ENCODE peak calls at places on chromosome 17, in eight cellular contexts. E is cardiac muscle cell, D is suprapubic skin, Y is uterus, U is fibroblast of lung, R is mesendoderm, G is upper lobe of right lung, I is adrenal gland. F is an unnamed sample.

GRCh38 chr17:79842656-79843474 is 3.6 kb upstream of the CBX4 start:
- DNase-seq in E (peak; percentile 14), I (peak; percentile 28), U (peak; percentile 22), G (no peak), D (no peak), R (no peak), Y (no peak), F (no peak)

GRCh38 chr17:35731239-35731931 is at the start of gene RASL10B:
- DNase-seq in E (peak; percentile 62), D (no peak), G (peak; percentile 82), Y (peak; percentile 55), U (peak; percentile 39), R (peak; percentile 82), I (peak; percentile 56), F (peak; percentile 69)

GRCh38 chr17:63181856-63182255 is 215.8 kb downstream of the TANC2 start:
- DNase-seq in Y (no peak), R (no peak), D (no peak), E (no peak), I (no peak), G (no peak), U (no peak), F (no peak)

GRCh38 chr17:27975146-27976011 is 67.1 kb upstream of the NLK start:
- DNase-seq in I (no peak), R (no peak), D (no peak), Y (no peak), E (peak; percentile 23), G (no peak), U (no peak), F (no peak)

GRCh38 chr17:71361691-71362450 is 758.9 kb upstream of the SOX9 start:
- DNase-seq in U (peak; percentile 77), D (no peak), R (no peak), G (no peak), Y (no peak), E (peak; percentile 49), I (no peak), F (no peak)

GRCh38 chr17:67830440-67830839 is 5.1 kb downstream of the BPTF start:
- DNase-seq in U (no peak), G (no peak), D (no peak), I (no peak), Y (no peak), E (peak; percentile 45), R (peak; percentile 64), F (no peak)

GRCh38 chr17:71063127-71063526 is 893.8 kb downstream of the KCNJ2 start:
- DNase-seq in Y (no peak), R (no peak), D (no peak), I (no peak), G (no peak), E (no peak), U (no peak), F (no peak)

GRCh38 chr17:48960834-48961515 is 7.4 kb downstream of the GIP start:
- DNase-seq in E (no peak), U (no peak), I (no peak), G (no peak), Y (no peak), R (peak; percentile 46), D (no peak), F (no peak)

GRCh38 chr17:81339502-81340296 is 44.6 kb upstream of the SLC38A10 start:
- DNase-seq in G (peak; percentile 78), E (no peak), Y (no peak), D (no peak), R (peak; percentile 79), U (no peak), I (peak; percentile 40), F (peak; percentile 81)

GRCh38 chr17:39954876-39955275 is 7.9 kb upstream of the GSDMA start:
- DNase-seq in U (no peak), Y (no peak), R (peak; percentile 56), E (no peak), G (no peak), D (no peak), I (no peak), F (no peak)

GRCh38 chr17:43599046-43599395 is 52.9 kb upstream of the ETV4 start:
- DNase-seq in R (peak; percentile 26), I (no peak), Y (no peak), D (no peak), E (no peak), U (no peak), G (no peak), F (no peak)

GRCh38 chr17:71926746-71927398 is 193.9 kb upstream of the SOX9 start:
- DNase-seq in E (no peak), U (peak; percentile 58), I (no peak), Y (no peak), R (no peak), D (no peak), G (no peak), F (no peak)

GRCh38 chr17:14434506-14434905 is 133.6 kb downstream of the HS3ST3B1 start:
- DNase-seq in Y (no peak), D (no peak), U (no peak), G (no peak), R (no peak), E (no peak), I (no peak), F (no peak)

GRCh38 chr17:4534928-4535666 is 20.1 kb downstream of the MYBBP1A start:
- DNase-seq in Y (no peak), R (no peak), D (no peak), E (no peak), I (no peak), U (no peak), G (no peak), F (peak; percentile 32)

GRCh38 chr17:10033982-10034381 is 128.9 kb upstream of the RCVRN start:
- DNase-seq in E (peak; percentile 46), U (peak; percentile 60), R (no peak), Y (no peak), I (no peak), D (no peak), G (no peak), F (no peak)

GRCh38 chr17:75878174-75878998 is at the start of gene TRIM47:
- DNase-seq in G (peak; percentile 82), I (peak; percentile 62), E (peak; percentile 89), R (peak; percentile 77), Y (peak; percentile 81), D (no peak), U (peak; percentile 65), F (peak; percentile 87)
- H3K4me1 ChIP-seq in G (peaks cover 38% of the 10 kb centered on the region), I (peaks cover 16% of the 10 kb centered on the region), E (peaks cover 3% of the 10 kb centered on the region), R (no peaks in the 10 kb centered on the region), Y (peaks cover 34% of the 10 kb centered on the region), D (peaks cover 76% of the 10 kb centered on the region), U (peaks cover 18% of the 10 kb centered on the region), F (peaks cover 6% of the 10 kb centered on the region)

DNA sequence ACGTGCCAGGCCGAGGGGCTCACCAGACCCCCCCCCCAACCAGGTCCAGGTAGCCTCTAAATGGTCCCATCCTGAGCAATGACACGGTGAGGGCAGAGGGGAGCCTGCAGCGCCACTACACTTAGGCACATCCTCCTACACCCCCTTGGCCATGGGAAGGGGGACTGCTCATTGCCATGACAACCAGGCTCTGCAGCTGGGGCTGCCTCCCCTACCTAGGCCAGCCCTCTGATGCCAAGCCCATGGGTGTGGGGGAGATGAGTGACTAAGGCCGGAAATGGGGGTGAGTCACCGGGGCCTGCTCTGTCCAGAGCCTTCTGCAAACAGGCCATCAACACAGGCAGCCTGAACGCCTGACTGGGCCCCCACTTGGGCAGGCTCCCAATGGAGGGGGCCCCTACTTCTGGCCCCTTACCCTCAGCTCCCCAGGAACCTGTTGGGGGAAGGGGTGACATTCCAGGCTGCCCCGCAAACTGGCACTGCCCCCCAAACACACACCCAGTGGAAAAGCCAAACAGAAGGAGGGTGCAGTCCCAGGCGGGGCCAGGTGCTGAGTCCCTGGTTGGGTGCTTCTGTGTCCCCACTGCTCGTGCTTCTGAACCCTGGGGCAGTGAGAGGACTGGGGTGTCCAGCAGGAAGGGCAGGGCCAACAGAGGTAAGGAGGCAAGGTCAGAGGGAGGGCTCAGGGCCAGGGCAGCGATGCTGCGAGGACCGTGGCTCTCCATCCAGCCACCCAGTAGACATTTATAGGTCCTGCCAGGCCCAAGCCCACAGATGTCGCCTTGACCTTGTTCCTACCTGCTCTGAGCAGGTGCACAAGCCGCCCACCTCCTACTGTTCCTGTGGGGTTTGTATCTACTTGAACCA is 8.2 kb downstream of the PLCD3 start:
- DNase-seq in I (peak; percentile 68), Y (peak; percentile 89), G (no peak), E (peak; percentile 89), U (peak; percentile 84), R (peak; percentile 81), D (no peak), F (no peak)
- H3K4me1 ChIP-seq in I (peaks cover 29% of the 10 kb centered on the region), Y (peaks cover 22% of the 10 kb centered on the region), G (peaks cover 44% of the 10 kb centered on the region), E (peaks cover 14% of the 10 kb centered on the region), U (peaks cover 26% of the 10 kb centered on the region), R (peaks cover 3% of the 10 kb centered on the region), D (peaks cover 49% of the 10 kb centered on the region), F (peaks cover 5% of the 10 kb centered on the region)

GRCh38 chr17:51029568-51030463 is 90.9 kb downstream of the SPAG9 start:
- DNase-seq in U (peak; percentile 73), E (peak; percentile 46), R (no peak), Y (no peak), G (no peak), D (no peak), I (no peak), F (no peak)

GRCh38 chr17:51034800-51035199 is 85.9 kb downstream of the SPAG9 start:
- DNase-seq in E (no peak), I (no peak), Y (no peak), U (no peak), R (no peak), D (no peak), G (no peak), F (no peak)

GRCh38 chr17:51036084-51036483 is 84.6 kb downstream of the SPAG9 start:
- DNase-seq in Y (no peak), D (no peak), I (no peak), E (no peak), G (no peak), R (no peak), U (no peak), F (no peak)

GRCh38 chr17:51032850-51033249 is 87.8 kb downstream of the SPAG9 start:
- DNase-seq in R (no peak), E (peak; percentile 29), I (no peak), U (no peak), Y (no peak), D (no peak), G (no peak), F (no peak)

DNA sequence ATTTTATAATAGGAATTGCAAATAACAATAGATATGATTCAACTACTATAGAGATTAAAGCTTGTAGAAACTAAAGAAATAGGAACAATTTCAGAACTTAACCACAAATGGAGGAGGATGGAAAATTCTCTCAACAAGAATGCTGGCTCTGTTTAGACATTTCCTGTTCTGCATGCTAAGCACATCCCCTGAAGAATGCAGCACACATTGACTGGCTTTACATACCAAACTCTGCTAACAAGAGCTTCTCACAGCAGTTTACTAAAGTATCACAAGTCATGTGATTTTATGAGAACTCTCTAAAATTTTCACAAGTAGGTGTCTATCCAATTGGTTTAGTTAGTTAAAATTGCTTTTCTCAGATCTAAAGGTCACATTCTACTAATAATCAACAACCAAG is 85.2 kb downstream of the SPAG9 start:
- DNase-seq in G (no peak), E (peak; percentile 96), Y (no peak), U (peak; percentile 31), I (no peak), R (peak; percentile 83), D (no peak), F (no peak)
- H3K4me1 ChIP-seq in G (peaks cover 16% of the 10 kb centered on the region), E (no peaks in the 10 kb centered on the region), Y (no peaks in the 10 kb centered on the region), U (no peaks in the 10 kb centered on the region), I (no peaks in the 10 kb centered on the region), R (no peaks in the 10 kb centered on the region), D (peaks cover 13% of the 10 kb centered on the region), F (peaks cover 9% of the 10 kb centered on the region)

DNA sequence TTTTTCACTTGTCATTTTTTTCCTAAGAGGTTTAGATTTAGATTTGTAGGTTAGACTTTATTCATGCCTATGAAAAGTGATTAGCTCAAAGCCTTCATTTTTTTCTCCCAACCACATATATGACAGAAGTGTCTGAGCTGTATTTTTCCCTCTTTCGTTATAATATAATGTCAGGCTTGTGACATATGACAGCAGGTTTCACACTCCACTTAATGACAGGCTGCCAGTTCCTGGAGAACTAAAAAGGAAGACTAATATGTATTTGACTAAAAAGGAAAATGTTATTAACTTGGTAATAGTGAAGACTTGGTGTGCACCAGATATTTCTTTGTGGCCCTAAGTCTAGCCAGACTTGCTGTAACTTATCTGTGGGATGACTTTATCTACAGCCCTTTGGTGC is 200.7 kb upstream of the CACNG5 start:
- DNase-seq in R (no peak), U (no peak), G (no peak), I (no peak), Y (no peak), D (no peak), E (no peak), F (no peak)
- H3K4me1 ChIP-seq in R (no peaks in the 10 kb centered on the region), U (peaks cover 8% of the 10 kb centered on the region), G (no peaks in the 10 kb centered on the region), I (no peaks in the 10 kb centered on the region), Y (no peaks in the 10 kb centered on the region), D (peaks cover 8% of the 10 kb centered on the region), E (no peaks in the 10 kb centered on the region), F (no peaks in the 10 kb centered on the region)